ENCODE peak calls at places on chromosomes 4 and X, in eight cellular contexts. C, P, H, U, W, V, R and F are unnamed samples.

GRCh38 chr4:54082168-54082567 is 17.8 kb upstream of the CHIC2 start:
- DNase-seq in C (no peak), P (peak; percentile 100), H (no peak), U (peak; percentile 93), W (peak; percentile 98), V (no peak), R (peak; percentile 91), F (peak; percentile 84)

GRCh38 chr4:150136036-150136435 is 57.8 kb downstream of the DCLK2 start:
- DNase-seq in C (no peak), P (no peak), H (no peak), U (no peak), W (peak; percentile 76), V (no peak), R (no peak), F (no peak)

GRCh38 chrX:46587158-46587557 is 13.6 kb downstream of the CHST7 start:
- DNase-seq in C (no peak), P (no peak), H (no peak), U (peak; percentile 76), W (peak; percentile 76), V (no peak), R (no peak), F (no peak)

GRCh38 chr4:10347281-10347795 is 109.9 kb downstream of the ZNF518B start:
- DNase-seq in C (no peak), P (no peak), H (no peak), U (no peak), W (no peak), V (no peak), R (peak; percentile 25), F (no peak)

GRCh38 chr4:146132445-146132844 is 43.1 kb upstream of the LSM6 start:
- DNase-seq in C (no peak), P (no peak), H (no peak), U (peak; percentile 6), W (no peak), V (no peak), R (no peak), F (no peak)

GRCh38 chrX:149365061-149365460 is 140.0 kb downstream of the IDS start:
- DNase-seq in C (no peak), P (peak; percentile 3), H (no peak), U (peak; percentile 1), W (peak; percentile 78), V (no peak), R (no peak), F (no peak)

GRCh38 chr4:139686130-139686529 is 20.5 kb downstream of the MGST2 start:
- DNase-seq in C (no peak), P (no peak), H (no peak), U (no peak), W (no peak), V (no peak), R (no peak), F (no peak)

GRCh38 chr4:173119818-173120217 is 48.8 kb upstream of the GALNT7 start:
- DNase-seq in C (no peak), P (peak; percentile 28), H (no peak), U (no peak), W (peak; percentile 53), V (no peak), R (no peak), F (no peak)

GRCh38 chr4:48139688-48140087 is 5.6 kb upstream of the TXK start:
- DNase-seq in C (no peak), P (peak; percentile 39), H (no peak), U (peak; percentile 45), W (no peak), V (no peak), R (no peak), F (no peak)

GRCh38 chr4:20353646-20354045 is 101.9 kb downstream of the SLIT2 start:
- DNase-seq in C (no peak), P (no peak), H (no peak), U (no peak), W (no peak), V (no peak), R (no peak), F (no peak)

GRCh38 chr4:70704333-70705145 is 16.2 kb downstream of the UTP3 start:
- DNase-seq in C (peak; percentile 95), P (peak; percentile 81), H (peak; percentile 80), U (peak; percentile 84), W (peak; percentile 81), V (peak; percentile 94), R (peak; percentile 42), F (peak; percentile 95)

GRCh38 chr4:80228460-80228859 is 31.2 kb downstream of the PRDM8 start:
- DNase-seq in C (no peak), P (no peak), H (no peak), U (no peak), W (no peak), V (no peak), R (no peak), F (no peak)

GRCh38 chr4:80229590-80229989 is 32.3 kb downstream of the PRDM8 start:
- DNase-seq in C (no peak), P (no peak), H (no peak), U (no peak), W (no peak), V (no peak), R (no peak), F (no peak)

GRCh38 chr4:80229128-80229527 is 31.8 kb downstream of the PRDM8 start:
- DNase-seq in C (no peak), P (no peak), H (no peak), U (no peak), W (no peak), V (no peak), R (no peak), F (no peak)

GRCh38 chr4:80226091-80226490 is 28.8 kb downstream of the PRDM8 start:
- DNase-seq in C (no peak), P (no peak), H (no peak), U (peak; percentile 71), W (peak; percentile 44), V (no peak), R (no peak), F (no peak)

GRCh38 chr4:80225628-80226027 is 28.3 kb downstream of the PRDM8 start:
- DNase-seq in C (no peak), P (no peak), H (no peak), U (peak; percentile 43), W (peak; percentile 81), V (no peak), R (no peak), F (no peak)
- H3K4me3 ChIP-seq in C (no peak overlapping the region), P (no peak overlapping the region), H (no peak overlapping the region), U (no peak overlapping the region), W (no peak overlapping the region), V (no peak overlapping the region), R (no peak overlapping the region), F (no peak overlapping the region)

GRCh38 chr4:113682730-113683129 is 78.8 kb downstream of the CAMK2D start:
- DNase-seq in C (no peak), P (peak; percentile 70), H (no peak), U (peak; percentile 80), W (peak; percentile 77), V (no peak), R (no peak), F (no peak)
- H3K4me2 ChIP-seq in C (no peak overlapping the region), P (peak overlapping the region; percentile 34), H (no peak overlapping the region), U (peak overlapping the region; percentile 40), W (no peak overlapping the region), V (no peak overlapping the region), R (no peak overlapping the region), F (peak overlapping the region; percentile 3)

GRCh38 chrX:40151211-40152172 is 53.7 kb upstream of the BCOR start:
- DNase-seq in C (peak; percentile 72), P (peak; percentile 55), H (no peak), U (no peak), W (no peak), V (peak; percentile 28), R (no peak), F (peak; percentile 78)
- TF ChIP-seq EZH2 in C (peak; percentile 63), P (no peak), H (no peak), U (no peak), W (no peak), V (peak; percentile 10), R (no peak), F (peak; percentile 29)

GRCh38 chrX:85243761-85244410 is at the start of the genes SATL1 and ZNF711:
- DNase-seq in C (peak; percentile 87), P (no peak), H (peak; percentile 85), U (peak; percentile 29), W (peak; percentile 73), V (peak; percentile 84), R (no peak), F (peak; percentile 85)

GRCh38 chrX:85243155-85243554 is 424 bp downstream of the SATL1 start:
- DNase-seq in C (no peak), P (no peak), H (no peak), U (no peak), W (peak; percentile 1), V (no peak), R (no peak), F (no peak)

GRCh38 chrX:85244411-85245210 is 820 bp downstream of the ZNF711 start:
- DNase-seq in C (peak; percentile 64), P (no peak), H (peak; percentile 53), U (peak; percentile 13), W (peak; percentile 41), V (peak; percentile 41), R (no peak), F (peak; percentile 29)
- H3K4me3 ChIP-seq in C (peak overlapping the region; percentile 72), P (peak overlapping the region; percentile 71), H (peak overlapping the region; percentile 80), U (peak overlapping the region; percentile 67), W (peak overlapping the region; percentile 30), V (peak overlapping the region; percentile 78), R (no peak overlapping the region), F (peak overlapping the region; percentile 52)

GRCh38 chr4:56246230-56246610 is 141.1 kb downstream of the AASDH start:
- DNase-seq in C (no peak), P (no peak), H (no peak), U (no peak), W (no peak), V (no peak), R (no peak), F (no peak)
- H3K4me2 ChIP-seq in C (no peak overlapping the region), P (no peak overlapping the region), H (no peak overlapping the region), U (no peak overlapping the region), W (no peak overlapping the region), V (peak overlapping the region; percentile 49), R (no peak overlapping the region), F (no peak overlapping the region)

DNA sequence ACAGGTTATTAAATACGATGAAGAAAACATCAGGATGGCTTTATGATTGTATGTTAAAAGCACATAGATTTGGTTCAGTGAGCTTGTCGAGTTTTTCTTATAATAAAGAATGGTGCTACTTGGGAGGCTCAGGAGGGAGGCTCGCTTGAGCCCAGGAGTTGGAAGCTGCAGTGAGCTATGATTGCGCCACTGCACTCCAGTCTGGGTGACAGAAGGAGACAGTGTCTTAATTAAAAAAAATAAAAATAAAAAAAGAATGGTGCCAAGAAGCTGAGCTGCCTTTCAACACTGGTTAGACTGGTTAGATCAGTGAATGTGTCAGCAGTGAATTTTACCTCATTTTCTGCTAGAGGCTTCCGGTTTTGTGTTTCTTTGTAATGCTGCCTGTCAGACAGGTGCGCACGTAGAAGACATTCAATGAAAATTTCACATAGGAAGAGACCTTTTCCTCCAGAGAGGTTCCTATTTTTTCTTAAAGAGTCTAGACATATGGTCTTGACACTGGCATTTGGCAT is 15.1 kb upstream of the ARSF start:
- DNase-seq in C (no peak), P (peak; percentile 72), H (no peak), U (no peak), W (no peak), V (no peak), R (peak; percentile 82), F (peak; percentile 22)
- TF ChIP-seq EZH2 in C (no peak), P (no peak), H (no peak), U (no peak), W (no peak), V (no peak), R (no peak), F (no peak)

GRCh38 chrX:19862634-19863236 is 24.7 kb downstream of the SH3KBP1 start:
- DNase-seq in C (no peak), P (no peak), H (no peak), U (no peak), W (no peak), V (peak; percentile 13), R (no peak), F (no peak)
- H3K4me3 ChIP-seq in C (no peak overlapping the region), P (no peak overlapping the region), H (no peak overlapping the region), U (no peak overlapping the region), W (no peak overlapping the region), V (no peak overlapping the region), R (no peak overlapping the region), F (no peak overlapping the region)

GRCh38 chrX:20412871-20413486 is 146.3 kb upstream of the RPS6KA3 start:
- DNase-seq in C (no peak), P (no peak), H (peak; percentile 58), U (no peak), W (no peak), V (no peak), R (no peak), F (no peak)
- H3K4me2 ChIP-seq in C (no peak overlapping the region), P (no peak overlapping the region), H (no peak overlapping the region), U (no peak overlapping the region), W (no peak overlapping the region), V (no peak overlapping the region), R (no peak overlapping the region), F (no peak overlapping the region)